ENCODE peak calls at places on chromosomes 5 and 9, in nine cellular contexts. One of them, this sample, is unnamed.
A peak's percentile ranks its signal among the peaks of the same experiment; 100 is the strongest.

GRCh38 chr5:59863777-59864176 is 29.7 kb downstream of the PDE4D start:
- DNase-seq in brain microvascular endothelial cell: peak; percentile 52
- DNase-seq in neural crest cell: no peak
- DNase-seq in fibroblast of the aortic adventitia: peak; percentile 3
- DNase-seq in astrocyte of the spinal cord: peak; percentile 28
- DNase-seq in AG09309: no peak
- DNase-seq in fibroblast of pulmonary artery: no peak
- DNase-seq in neural progenitor cell: no peak
- DNase-seq in endothelial cell: no peak
- DNase-seq in this sample: no peak

GRCh38 chr5:171520300-171521170 is 101.1 kb downstream of the FGF18 start:
- DNase-seq in fibroblast of the aortic adventitia: peak; percentile 32
- DNase-seq in AG09309: no peak
- DNase-seq in neural progenitor cell: peak; percentile 83
- DNase-seq in astrocyte of the spinal cord: peak; percentile 54
- DNase-seq in fibroblast of pulmonary artery: peak; percentile 13
- DNase-seq in brain microvascular endothelial cell: peak; percentile 10
- DNase-seq in neural crest cell: no peak
- DNase-seq in endothelial cell: peak; percentile 46
- DNase-seq in this sample: no peak

GRCh38 chr5:10293907-10294662 is 13.6 kb downstream of the CMBL start:
- DNase-seq in neural crest cell: no peak
- DNase-seq in endothelial cell: no peak
- DNase-seq in AG09309: no peak
- DNase-seq in brain microvascular endothelial cell: no peak
- DNase-seq in neural progenitor cell: no peak
- DNase-seq in astrocyte of the spinal cord: no peak
- DNase-seq in fibroblast of the aortic adventitia: no peak
- DNase-seq in fibroblast of pulmonary artery: no peak
- DNase-seq in this sample: no peak

GRCh38 chr5:135120951-135121350 is 86.9 kb upstream of the PITX1 start:
- DNase-seq in endothelial cell: peak; percentile 23
- DNase-seq in fibroblast of pulmonary artery: no peak
- DNase-seq in brain microvascular endothelial cell: no peak
- DNase-seq in astrocyte of the spinal cord: no peak
- DNase-seq in neural progenitor cell: peak; percentile 67
- DNase-seq in neural crest cell: no peak
- DNase-seq in fibroblast of the aortic adventitia: no peak
- DNase-seq in AG09309: no peak
- DNase-seq in this sample: no peak

GRCh38 chr9:23537192-23538059 is 288.6 kb downstream of the ELAVL2 start:
- DNase-seq in neural crest cell: peak; percentile 62
- DNase-seq in fibroblast of pulmonary artery: no peak
- DNase-seq in endothelial cell: no peak
- DNase-seq in neural progenitor cell: peak; percentile 66
- DNase-seq in brain microvascular endothelial cell: no peak
- DNase-seq in astrocyte of the spinal cord: no peak
- DNase-seq in fibroblast of the aortic adventitia: no peak
- DNase-seq in AG09309: no peak
- DNase-seq in this sample: no peak

GRCh38 chr9:129728744-129729143 is 24.1 kb downstream of the PTGES start:
- DNase-seq in fibroblast of the aortic adventitia: no peak
- DNase-seq in endothelial cell: no peak
- DNase-seq in AG09309: no peak
- DNase-seq in neural crest cell: no peak
- DNase-seq in astrocyte of the spinal cord: no peak
- DNase-seq in fibroblast of pulmonary artery: no peak
- DNase-seq in brain microvascular endothelial cell: no peak
- DNase-seq in neural progenitor cell: no peak
- DNase-seq in this sample: no peak

GRCh38 chr5:62374090-62374489 is 29.6 kb downstream of the DIMT1 start:
- DNase-seq in fibroblast of the aortic adventitia: no peak
- DNase-seq in brain microvascular endothelial cell: no peak
- DNase-seq in astrocyte of the spinal cord: no peak
- DNase-seq in AG09309: no peak
- DNase-seq in neural crest cell: no peak
- DNase-seq in neural progenitor cell: no peak
- DNase-seq in endothelial cell: no peak
- DNase-seq in fibroblast of pulmonary artery: no peak
- DNase-seq in this sample: no peak

GRCh38 chr9:88799706-88800682 is 191.3 kb upstream of the S1PR3 start:
- DNase-seq in brain microvascular endothelial cell: no peak
- DNase-seq in endothelial cell: no peak
- DNase-seq in neural crest cell: no peak
- DNase-seq in AG09309: no peak
- DNase-seq in fibroblast of the aortic adventitia: no peak
- DNase-seq in neural progenitor cell: no peak
- DNase-seq in astrocyte of the spinal cord: no peak
- DNase-seq in fibroblast of pulmonary artery: no peak
- DNase-seq in this sample: no peak

GRCh38 chr5:43078956-43079355 is 38.8 kb upstream of the ANXA2R start:
- DNase-seq in fibroblast of the aortic adventitia: peak; percentile 88
- DNase-seq in astrocyte of the spinal cord: peak; percentile 55
- DNase-seq in fibroblast of pulmonary artery: peak; percentile 87
- DNase-seq in endothelial cell: no peak
- DNase-seq in neural progenitor cell: no peak
- DNase-seq in brain microvascular endothelial cell: peak; percentile 82
- DNase-seq in neural crest cell: no peak
- DNase-seq in AG09309: no peak
- DNase-seq in this sample: no peak

GRCh38 chr5:43068037-43068436 is 27.9 kb upstream of the ANXA2R start:
- DNase-seq in neural crest cell: no peak
- DNase-seq in astrocyte of the spinal cord: no peak
- DNase-seq in brain microvascular endothelial cell: no peak
- DNase-seq in AG09309: no peak
- DNase-seq in fibroblast of the aortic adventitia: no peak
- DNase-seq in fibroblast of pulmonary artery: no peak
- DNase-seq in neural progenitor cell: no peak
- DNase-seq in endothelial cell: no peak
- DNase-seq in this sample: no peak

GRCh38 chr5:43075319-43076293 is 35.5 kb upstream of the ANXA2R start:
- DNase-seq in neural crest cell: no peak
- DNase-seq in fibroblast of pulmonary artery: peak; percentile 57
- DNase-seq in astrocyte of the spinal cord: peak; percentile 34
- DNase-seq in AG09309: no peak
- DNase-seq in neural progenitor cell: no peak
- DNase-seq in endothelial cell: no peak
- DNase-seq in brain microvascular endothelial cell: peak; percentile 82
- DNase-seq in fibroblast of the aortic adventitia: peak; percentile 68
- DNase-seq in this sample: no peak

GRCh38 chr5:43074987-43075318 is 34.8 kb upstream of the ANXA2R start:
- DNase-seq in neural crest cell: no peak
- DNase-seq in fibroblast of the aortic adventitia: no peak
- DNase-seq in neural progenitor cell: no peak
- DNase-seq in AG09309: no peak
- DNase-seq in endothelial cell: no peak
- DNase-seq in brain microvascular endothelial cell: no peak
- DNase-seq in fibroblast of pulmonary artery: no peak
- DNase-seq in astrocyte of the spinal cord: no peak
- DNase-seq in this sample: no peak

DNA sequence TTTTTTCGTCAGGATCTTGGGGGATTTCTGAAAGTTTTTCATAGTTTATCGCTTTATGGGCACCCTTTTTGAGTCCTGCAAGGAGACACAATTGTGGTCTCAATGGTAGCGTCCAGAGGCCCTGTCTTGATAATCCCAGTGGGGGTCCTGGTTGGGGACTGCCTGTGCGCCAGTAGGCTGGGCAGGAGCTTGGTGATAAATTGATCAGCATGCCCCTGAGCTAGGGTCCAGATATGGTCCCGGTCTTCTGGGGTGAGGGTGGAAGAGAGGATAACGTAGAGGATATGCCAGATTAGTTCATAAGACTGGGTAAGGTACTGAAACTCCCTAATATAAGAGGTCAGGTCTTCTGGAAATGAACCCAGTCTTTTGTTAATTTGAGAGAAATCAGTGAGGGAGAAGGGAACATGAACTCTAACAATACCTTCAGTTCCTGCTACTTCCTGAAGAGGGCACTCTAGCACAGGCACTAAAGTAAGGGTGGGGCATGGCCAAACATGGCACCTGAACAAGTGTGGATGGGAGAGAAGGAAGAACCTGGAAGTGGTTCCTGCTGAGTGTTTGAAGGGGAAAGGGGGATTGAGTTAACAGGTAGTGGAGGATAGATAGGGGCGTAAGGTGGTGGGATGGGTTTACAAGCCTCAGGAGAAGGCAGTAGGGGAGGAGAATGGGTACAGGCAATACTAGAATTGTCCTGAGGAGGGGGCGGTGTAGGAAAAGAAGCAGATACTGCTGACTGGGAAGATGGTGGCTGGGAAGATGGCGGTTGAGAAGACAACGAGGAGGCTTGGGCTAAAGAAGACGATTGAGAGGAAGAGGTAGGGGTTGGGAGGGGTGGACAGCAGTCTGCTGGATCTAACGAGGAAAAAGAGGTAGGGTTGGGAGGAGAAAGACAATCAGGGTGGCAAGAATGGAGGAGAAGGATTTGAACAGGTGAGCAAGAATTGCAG is 33.8 kb upstream of the ANXA2R start:
- DNase-seq in neural progenitor cell: peak; percentile 46
- DNase-seq in astrocyte of the spinal cord: no peak
- DNase-seq in brain microvascular endothelial cell: peak; percentile 41
- DNase-seq in fibroblast of the aortic adventitia: peak; percentile 53
- DNase-seq in fibroblast of pulmonary artery: peak; percentile 57
- DNase-seq in AG09309: no peak
- DNase-seq in neural crest cell: no peak
- DNase-seq in endothelial cell: peak; percentile 29
- DNase-seq in this sample: no peak
- TF ChIP-seq CTCF in neural progenitor cell: peak; percentile 68
- TF ChIP-seq CTCF in astrocyte of the spinal cord: peak; percentile 56
- TF ChIP-seq CTCF in brain microvascular endothelial cell: peak; percentile 72
- TF ChIP-seq CTCF in fibroblast of the aortic adventitia: peak; percentile 67
- TF ChIP-seq CTCF in fibroblast of pulmonary artery: peak; percentile 64
- TF ChIP-seq CTCF in AG09309: peak; percentile 70
- TF ChIP-seq CTCF in neural crest cell: peak; percentile 59
- TF ChIP-seq CTCF in endothelial cell: peak; percentile 43
- TF ChIP-seq CTCF in this sample: peak; percentile 56

GRCh38 chr5:36875051-36875788 is 1.3 kb upstream of the NIPBL start:
- DNase-seq in endothelial cell: peak; percentile 57
- DNase-seq in neural progenitor cell: peak; percentile 72
- DNase-seq in neural crest cell: peak; percentile 43
- DNase-seq in brain microvascular endothelial cell: peak; percentile 28
- DNase-seq in fibroblast of pulmonary artery: peak; percentile 51
- DNase-seq in fibroblast of the aortic adventitia: peak; percentile 41
- DNase-seq in AG09309: no peak
- DNase-seq in astrocyte of the spinal cord: peak; percentile 46
- DNase-seq in this sample: peak; percentile 38

GRCh38 chr5:36876389-36876964 is at the start of gene NIPBL:
- DNase-seq in endothelial cell: peak; percentile 84
- DNase-seq in astrocyte of the spinal cord: peak; percentile 92
- DNase-seq in fibroblast of pulmonary artery: peak; percentile 95
- DNase-seq in neural progenitor cell: peak; percentile 94
- DNase-seq in fibroblast of the aortic adventitia: peak; percentile 93
- DNase-seq in AG09309: peak; percentile 81
- DNase-seq in neural crest cell: peak; percentile 83
- DNase-seq in brain microvascular endothelial cell: peak; percentile 92
- DNase-seq in this sample: peak; percentile 83

GRCh38 chr5:36874465-36874864 is 2.1 kb upstream of the NIPBL start:
- DNase-seq in AG09309: no peak
- DNase-seq in neural crest cell: no peak
- DNase-seq in fibroblast of pulmonary artery: no peak
- DNase-seq in brain microvascular endothelial cell: no peak
- DNase-seq in neural progenitor cell: peak; percentile 35
- DNase-seq in fibroblast of the aortic adventitia: peak; percentile 8
- DNase-seq in astrocyte of the spinal cord: peak; percentile 14
- DNase-seq in endothelial cell: no peak
- DNase-seq in this sample: no peak

GRCh38 chr5:36876965-36877666 is 547 bp downstream of the NIPBL start:
- DNase-seq in brain microvascular endothelial cell: peak; percentile 33
- DNase-seq in fibroblast of the aortic adventitia: peak; percentile 62
- DNase-seq in neural progenitor cell: peak; percentile 87
- DNase-seq in fibroblast of pulmonary artery: peak; percentile 66
- DNase-seq in endothelial cell: peak; percentile 64
- DNase-seq in astrocyte of the spinal cord: peak; percentile 69
- DNase-seq in AG09309: no peak
- DNase-seq in neural crest cell: peak; percentile 39
- DNase-seq in this sample: peak; percentile 60

DNA sequence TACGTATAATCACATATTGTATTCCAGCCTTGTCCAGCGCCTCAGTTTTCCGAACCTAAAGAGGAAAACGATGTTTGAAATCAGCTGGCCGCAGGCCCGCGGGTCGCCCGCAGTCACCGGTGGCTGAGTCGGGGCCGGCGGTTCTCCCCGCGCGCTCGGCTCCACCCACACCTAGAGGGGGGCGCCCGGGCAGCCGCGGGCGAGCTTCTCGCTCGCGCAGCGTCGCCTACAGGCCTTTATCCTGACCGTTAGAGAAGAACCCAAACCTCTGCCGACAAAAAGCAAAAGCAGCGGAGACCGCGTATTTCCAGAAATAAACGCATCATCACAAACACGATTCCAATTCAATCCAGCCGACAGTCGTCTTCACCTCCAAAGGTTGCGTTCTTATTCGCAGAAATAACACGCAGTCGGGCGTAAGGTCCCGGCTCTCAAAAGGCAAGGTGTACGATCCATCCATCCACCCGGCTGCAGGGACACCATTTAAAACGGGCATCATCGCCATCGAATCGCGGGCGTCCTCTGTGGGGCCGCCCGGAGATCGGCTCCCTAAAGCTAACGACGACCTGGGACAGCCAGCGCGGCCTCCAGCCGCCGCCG is 680 bp upstream of the NIPBL start:
- DNase-seq in brain microvascular endothelial cell: peak; percentile 75
- DNase-seq in fibroblast of pulmonary artery: peak; percentile 76
- DNase-seq in astrocyte of the spinal cord: peak; percentile 85
- DNase-seq in fibroblast of the aortic adventitia: peak; percentile 71
- DNase-seq in neural progenitor cell: peak; percentile 90
- DNase-seq in neural crest cell: peak; percentile 63
- DNase-seq in AG09309: no peak
- DNase-seq in endothelial cell: peak; percentile 82
- DNase-seq in this sample: peak; percentile 75
- TF ChIP-seq CTCF in brain microvascular endothelial cell: peak; percentile 73
- TF ChIP-seq CTCF in fibroblast of pulmonary artery: peak; percentile 55
- TF ChIP-seq CTCF in astrocyte of the spinal cord: peak; percentile 60
- TF ChIP-seq CTCF in fibroblast of the aortic adventitia: peak; percentile 68
- TF ChIP-seq CTCF in neural progenitor cell: peak; percentile 55
- TF ChIP-seq CTCF in neural crest cell: peak; percentile 52
- TF ChIP-seq CTCF in AG09309: peak; percentile 55
- TF ChIP-seq CTCF in endothelial cell: no peak
- TF ChIP-seq CTCF in this sample: peak; percentile 49

DNA sequence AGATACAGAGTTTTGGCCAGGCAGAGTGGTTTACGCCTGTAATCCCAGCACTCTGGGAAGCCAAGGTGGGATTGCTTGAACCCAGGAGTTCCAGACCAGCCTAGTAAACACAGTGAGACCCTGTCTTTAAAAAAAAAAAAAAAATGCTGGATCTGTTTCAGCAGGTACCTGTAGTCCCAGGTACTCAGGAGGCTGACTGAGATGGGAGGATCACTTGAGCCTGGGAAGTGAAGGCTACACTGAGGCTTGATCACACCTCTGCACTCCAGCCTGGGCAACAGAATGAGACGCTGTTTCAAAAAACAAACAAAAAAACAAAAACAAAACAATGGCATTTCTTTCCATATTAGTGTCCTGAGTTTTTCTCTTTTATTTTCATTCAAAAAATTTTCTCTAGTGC is 19.0 kb downstream of the UNC13B start:
- DNase-seq in neural progenitor cell: no peak
- DNase-seq in fibroblast of the aortic adventitia: no peak
- DNase-seq in AG09309: no peak
- DNase-seq in fibroblast of pulmonary artery: no peak
- DNase-seq in endothelial cell: no peak
- DNase-seq in astrocyte of the spinal cord: no peak
- DNase-seq in brain microvascular endothelial cell: no peak
- DNase-seq in neural crest cell: no peak
- DNase-seq in this sample: no peak
- TF ChIP-seq CTCF in neural progenitor cell: no peak
- TF ChIP-seq CTCF in fibroblast of the aortic adventitia: no peak
- TF ChIP-seq CTCF in AG09309: no peak
- TF ChIP-seq CTCF in fibroblast of pulmonary artery: no peak
- TF ChIP-seq CTCF in endothelial cell: no peak
- TF ChIP-seq CTCF in astrocyte of the spinal cord: no peak
- TF ChIP-seq CTCF in brain microvascular endothelial cell: no peak
- TF ChIP-seq CTCF in neural crest cell: no peak
- TF ChIP-seq CTCF in this sample: no peak

DNA sequence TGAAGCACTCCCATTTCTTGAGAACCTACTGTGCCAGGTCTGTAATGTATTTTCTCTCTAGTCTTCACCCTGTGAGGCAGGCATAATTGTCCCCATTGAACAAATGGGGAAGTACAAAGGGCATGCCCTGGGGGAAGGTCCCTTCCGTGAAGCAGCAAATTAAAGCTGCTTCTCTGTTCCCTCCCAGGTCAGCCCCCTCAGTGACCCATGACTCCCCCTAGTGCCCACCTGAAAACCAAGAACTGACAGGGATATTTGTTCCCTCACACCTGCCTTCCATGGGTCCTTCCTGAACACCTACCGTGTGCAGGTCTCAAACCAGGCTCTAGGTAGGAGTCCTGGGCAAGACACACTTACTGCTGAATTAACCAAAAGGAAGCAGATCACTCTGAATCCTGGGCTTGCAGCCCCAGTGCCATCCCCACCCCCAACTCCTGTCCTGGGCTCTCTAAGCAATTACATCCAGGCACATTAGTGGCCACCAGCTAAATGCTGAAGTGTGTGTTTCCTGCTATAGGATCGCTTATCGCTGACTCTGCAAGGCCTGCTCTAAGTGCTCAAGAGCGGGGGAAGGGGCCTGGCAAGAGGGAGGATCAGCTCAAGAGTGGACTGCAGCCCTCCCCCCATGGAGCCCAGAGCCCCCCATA is 254.8 kb downstream of the CDK5RAP2 start:
- DNase-seq in AG09309: no peak
- DNase-seq in brain microvascular endothelial cell: no peak
- DNase-seq in endothelial cell: no peak
- DNase-seq in astrocyte of the spinal cord: no peak
- DNase-seq in neural crest cell: no peak
- DNase-seq in fibroblast of the aortic adventitia: no peak
- DNase-seq in fibroblast of pulmonary artery: no peak
- DNase-seq in neural progenitor cell: peak; percentile 56
- DNase-seq in this sample: no peak
- TF ChIP-seq CTCF in AG09309: no peak
- TF ChIP-seq CTCF in brain microvascular endothelial cell: no peak
- TF ChIP-seq CTCF in endothelial cell: peak; percentile 33
- TF ChIP-seq CTCF in astrocyte of the spinal cord: no peak
- TF ChIP-seq CTCF in neural crest cell: peak; percentile 21
- TF ChIP-seq CTCF in fibroblast of the aortic adventitia: no peak
- TF ChIP-seq CTCF in fibroblast of pulmonary artery: no peak
- TF ChIP-seq CTCF in neural progenitor cell: peak; percentile 60
- TF ChIP-seq CTCF in this sample: no peak